ENCODE peak calls at places on chromosomes 3 and 15, in six cellular contexts. W is body of pancreas, R is HCT116, K is iPS DF 6.9, I is ascending aorta, T is mesendoderm. Z is an unnamed sample.
A peak's percentile ranks its signal among the peaks of the same experiment; 100 is the strongest.

GRCh38 chr3:8604988-8605387 is 39.6 kb downstream of the SSUH2 start:
- DNase-seq in I (no peak), W (no peak), T (no peak), R (no peak), K (no peak), Z (no peak)

GRCh38 chr3:188037116-188037718 is 116.7 kb upstream of the LPP start:
- DNase-seq in T (peak; percentile 91), I (no peak), R (peak; percentile 28), W (peak; percentile 62), K (no peak), Z (no peak)

GRCh38 chr15:45868109-45868691 is 233.4 kb downstream of the SQOR start:
- DNase-seq in T (no peak), R (no peak), W (no peak), I (no peak), K (no peak), Z (no peak)

GRCh38 chr3:184899953-184900595 is 88.1 kb downstream of the VPS8 start:
- DNase-seq in T (peak; percentile 57), I (no peak), K (no peak), W (no peak), R (no peak), Z (no peak)

GRCh38 chr3:28322464-28322863 is 26.1 kb upstream of the ZCWPW2 start:
- DNase-seq in R (no peak), W (no peak), T (no peak), I (no peak), K (no peak), Z (no peak)

GRCh38 chr15:76098685-76099084 is 38.9 kb downstream of the TMEM266 start:
- DNase-seq in T (no peak), K (no peak), R (no peak), W (peak; percentile 27), I (no peak), Z (no peak)

GRCh38 chr3:77460326-77460725 is 420.4 kb downstream of the ROBO2 start:
- DNase-seq in I (no peak), T (peak; percentile 27), K (no peak), R (no peak), W (no peak), Z (no peak)

GRCh38 chr15:62857411-62857853 is 185.1 kb upstream of the TPM1 start:
- DNase-seq in I (no peak), K (no peak), R (no peak), T (no peak), W (no peak), Z (peak; percentile 85)

GRCh38 chr15:31278056-31278445 is 48.6 kb upstream of the KLF13 start:
- DNase-seq in T (peak; percentile 41), K (no peak), R (no peak), W (no peak), I (peak; percentile 42), Z (no peak)

GRCh38 chr15:78629031-78629715 is 8.4 kb upstream of the CHRNA3 start:
- DNase-seq in I (no peak), R (no peak), K (no peak), W (no peak), T (no peak), Z (no peak)

GRCh38 chr3:113212155-113212844 is 943 bp downstream of the BOC start:
- DNase-seq in K (no peak), T (peak; percentile 29), W (peak; percentile 21), R (no peak), I (no peak), Z (no peak)

GRCh38 chr15:34217587-34218225 is 7.1 kb upstream of the EMC4 start:
- DNase-seq in T (no peak), W (no peak), R (no peak), I (no peak), K (no peak), Z (no peak)

GRCh38 chr3:108388136-108389132 is 92.1 kb downstream of the HHLA2 start:
- DNase-seq in I (no peak), W (peak; percentile 25), K (no peak), T (no peak), R (no peak), Z (no peak)

GRCh38 chr15:45776772-45777171 is 141.9 kb downstream of the SQOR start:
- DNase-seq in I (no peak), W (no peak), T (no peak), R (no peak), K (no peak), Z (no peak)

GRCh38 chr15:92395176-92395521 is 1.5 kb downstream of the ST8SIA2 start:
- DNase-seq in W (no peak), I (no peak), K (no peak), R (no peak), T (peak; percentile 31), Z (no peak)

GRCh38 chr15:48331796-48332641 is 790 bp downstream of the DUT start:
- DNase-seq in W (peak; percentile 36), I (peak; percentile 69), R (peak; percentile 44), T (peak; percentile 91), K (no peak), Z (no peak)

GRCh38 chr15:101187820-101188516 is 63.9 kb downstream of the CHSY1 start:
- DNase-seq in R (no peak), T (peak; percentile 84), W (no peak), K (no peak), I (no peak), Z (no peak)

GRCh38 chr3:67635806-67636205 is 18.6 kb downstream of the SUCLG2 start:
- DNase-seq in K (no peak), I (no peak), R (no peak), T (no peak), W (no peak), Z (no peak)

GRCh38 chr15:35595656-35596055 is 49.7 kb upstream of the DPH6 start:
- DNase-seq in T (no peak), R (no peak), K (no peak), W (no peak), I (no peak), Z (no peak)

GRCh38 chr15:29945943-29946591 is 123.8 kb upstream of the TJP1 start:
- DNase-seq in W (no peak), K (no peak), I (no peak), T (no peak), R (no peak), Z (no peak)

GRCh38 chr15:55917881-55918296 is 75.5 kb downstream of the NEDD4 start:
- DNase-seq in T (peak; percentile 26), K (no peak), R (peak; percentile 35), W (peak; percentile 40), I (no peak), Z (peak; percentile 84)

GRCh38 chr15:97081666-97082226 is 751.2 kb downstream of the NR2F2 start:
- DNase-seq in W (no peak), R (no peak), T (peak; percentile 10), K (no peak), I (no peak), Z (no peak)

GRCh38 chr3:136586580-136586979 is 165.6 kb downstream of the STAG1 start:
- DNase-seq in T (peak; percentile 25), I (no peak), R (no peak), K (no peak), W (no peak), Z (peak; percentile 69)

DNA sequence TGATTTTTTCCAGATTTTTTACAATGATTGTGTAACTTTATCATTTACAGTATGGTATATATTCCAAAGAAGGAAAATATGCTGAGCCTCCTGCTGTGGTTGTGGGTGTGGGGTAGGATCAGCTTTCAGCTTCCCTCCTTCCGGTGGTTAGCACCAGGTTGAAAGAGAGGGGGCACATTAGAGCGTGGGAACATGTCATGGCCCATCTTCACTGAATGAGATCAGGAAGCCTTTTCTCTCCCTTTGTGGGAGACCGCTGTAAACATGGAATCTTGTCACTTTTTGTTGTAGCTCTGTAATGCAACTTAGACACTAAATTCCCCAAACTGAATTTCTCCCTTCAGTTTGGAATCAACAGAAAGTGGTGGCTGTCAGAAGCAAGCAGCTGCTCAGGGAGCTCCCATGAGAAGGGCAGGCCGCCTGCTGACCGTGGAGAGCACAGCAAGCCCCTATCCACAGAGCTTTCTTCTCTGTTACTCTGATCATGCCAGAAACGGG is 86.7 kb upstream of the LIMD1 start:
- DNase-seq in R (no peak), K (peak; percentile 52), I (no peak), W (no peak), T (peak; percentile 83), Z (no peak)
- H3K27ac ChIP-seq in R (peak overlapping the region; percentile 42), K (no peak overlapping the region), I (no peak overlapping the region), W (no peak overlapping the region), T (peak overlapping the region; percentile 24), Z (no peak overlapping the region)

GRCh38 chr3:170709046-170709445 is 123.2 kb upstream of the SLC7A14 start:
- DNase-seq in K (no peak), T (no peak), W (no peak), R (no peak), I (no peak), Z (no peak)
- H3K27ac ChIP-seq in K (no peak overlapping the region), T (no peak overlapping the region), W (no peak overlapping the region), R (no peak overlapping the region), I (no peak overlapping the region), Z (no peak overlapping the region)

GRCh38 chr15:65266469-65266868 is 20.2 kb downstream of the PARP16 start:
- DNase-seq in K (no peak), I (no peak), T (no peak), W (no peak), R (no peak), Z (no peak)

GRCh38 chr15:65264877-65265430 is 21.7 kb downstream of the PARP16 start:
- DNase-seq in T (no peak), I (no peak), R (no peak), K (no peak), W (no peak), Z (no peak)

GRCh38 chr15:65263313-65263712 is 23.4 kb downstream of the PARP16 start:
- DNase-seq in T (no peak), R (no peak), I (no peak), W (no peak), K (no peak), Z (no peak)

DNA sequence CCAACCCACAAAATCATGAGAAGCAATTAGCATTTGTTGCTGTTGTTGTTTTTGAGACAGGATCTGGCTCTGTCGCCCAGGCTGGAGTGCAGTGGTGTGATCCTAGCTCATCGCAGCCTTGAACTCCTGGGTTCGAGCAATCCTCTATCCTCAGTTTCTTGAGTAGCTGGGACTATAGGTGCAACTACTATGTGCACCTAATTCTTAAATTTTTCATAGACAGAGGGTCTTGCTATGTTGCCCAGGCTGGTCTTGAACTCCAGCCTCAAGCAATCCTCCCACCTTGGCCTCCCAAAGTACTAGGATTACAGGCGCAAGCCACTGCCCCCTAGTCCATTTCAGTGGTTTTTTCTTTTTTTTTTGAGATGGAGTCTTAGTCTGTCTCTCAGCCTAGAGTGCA is 18.3 kb downstream of the PARP16 start:
- DNase-seq in W (no peak), T (no peak), R (no peak), K (no peak), I (no peak), Z (no peak)
- H3K27ac ChIP-seq in W (no peak overlapping the region), T (no peak overlapping the region), R (no peak overlapping the region), K (no peak overlapping the region), I (no peak overlapping the region), Z (no peak overlapping the region)

GRCh38 chr3:156677120-156677479 is 2.7 kb downstream of the TIPARP start:
- DNase-seq in K (no peak), I (no peak), R (no peak), W (no peak), T (no peak), Z (no peak)

GRCh38 chr3:156676467-156677119 is 2.2 kb downstream of the TIPARP start:
- DNase-seq in T (no peak), R (no peak), K (no peak), I (no peak), W (no peak), Z (no peak)

GRCh38 chr3:156678216-156678615 is 3.8 kb downstream of the TIPARP start:
- DNase-seq in K (no peak), R (no peak), W (no peak), I (no peak), T (no peak), Z (no peak)

GRCh38 chr3:156675744-156676466 is 1.5 kb downstream of the TIPARP start:
- DNase-seq in I (peak; percentile 79), R (peak; percentile 59), T (peak; percentile 19), W (peak; percentile 54), K (no peak), Z (peak; percentile 88)

GRCh38 chr3:156677536-156677935 is 3.1 kb downstream of the TIPARP start:
- DNase-seq in T (no peak), I (no peak), W (no peak), R (no peak), K (no peak), Z (no peak)
- H3K27ac ChIP-seq in T (no peak overlapping the region), I (no peak overlapping the region), W (no peak overlapping the region), R (no peak overlapping the region), K (no peak overlapping the region), Z (no peak overlapping the region)